ENCODE peak calls at places on chromosomes 7 and 10, in nine cellular contexts. U is hepatic stellate cell; N is T-helper 9 cell; E is NCI-H1105 treated with DMSO at 0.1 percent for 48 hours; K is ELR; T is tibial nerve; H is stimulated activated CD4-positive, alpha-beta T cell treated with anti-CD3 and anti-CD28 coated beads, Interleukin-2, amount 100 ng/mL, for 48 hours; C is activated CD4-positive, CD25-positive, alpha-beta regulatory T cell treated with anti-CD3 and anti-CD28 coated beads, Interleukin-2, amount 50 U/mL, for 16 hours; Y is IMR-90. F is an unnamed sample.

GRCh38 chr10:119138341-119139306 is 26.9 kb downstream of the SFXN4 start:
- DNase-seq in U (no peak), N (no peak), C (no peak), K (no peak), E (no peak), T (no peak), Y (no peak), H (no peak), F (no peak)

GRCh38 chr7:99253369-99253768 is 19.3 kb upstream of the MYH16 start:
- DNase-seq in T (no peak), C (no peak), N (no peak), E (no peak), K (no peak), Y (no peak), U (no peak), H (no peak), F (no peak)

GRCh38 chr7:64888561-64888900 is 14.5 kb upstream of the ZNF273 start:
- DNase-seq in E (no peak), K (no peak), U (no peak), T (no peak), N (no peak), Y (no peak), C (no peak), H (no peak), F (peak; percentile 18)

GRCh38 chr10:3468919-3469638 is 296.5 kb upstream of the PITRM1 start:
- DNase-seq in E (no peak), U (peak; percentile 72), H (no peak), C (no peak), T (no peak), N (no peak), Y (peak; percentile 96), K (peak; percentile 93), F (peak; percentile 98)

GRCh38 chr10:60089095-60089494 is 182.7 kb upstream of the CCDC6 start:
- DNase-seq in Y (peak; percentile 7), N (no peak), K (peak; percentile 10), H (no peak), T (no peak), C (no peak), U (no peak), E (no peak), F (peak; percentile 23)

GRCh38 chr7:4791738-4792536 is 16.5 kb downstream of the AP5Z1 start:
- DNase-seq in H (peak; percentile 86), Y (peak; percentile 15), E (no peak), K (peak; percentile 49), N (peak; percentile 77), C (peak; percentile 48), U (no peak), T (peak; percentile 85), F (peak; percentile 54)

GRCh38 chr7:128017880-128018845 is 13.1 kb downstream of the LRRC4 start:
- DNase-seq in Y (peak; percentile 51), U (no peak), E (peak; percentile 71), K (no peak), N (no peak), H (no peak), T (no peak), C (no peak), F (peak; percentile 36)

GRCh38 chr7:40673285-40673684 is 538.5 kb downstream of the SUGCT start:
- DNase-seq in U (no peak), T (no peak), C (no peak), Y (peak; percentile 93), K (peak; percentile 78), H (no peak), N (no peak), E (no peak), F (peak; percentile 87)

GRCh38 chr7:26189000-26189539 is 11.5 kb downstream of the HNRNPA2B1 start:
- DNase-seq in U (no peak), H (no peak), T (no peak), K (no peak), C (no peak), N (no peak), E (no peak), Y (no peak), F (no peak)

GRCh38 chr7:47635091-47636090 is 53.5 kb upstream of the TNS3 start:
- DNase-seq in K (no peak), H (no peak), C (no peak), E (peak; percentile 91), N (no peak), Y (no peak), U (no peak), T (no peak), F (no peak)

GRCh38 chr7:47647213-47647985 is 65.5 kb upstream of the TNS3 start:
- DNase-seq in H (no peak), E (no peak), K (no peak), U (no peak), T (no peak), Y (no peak), N (no peak), C (no peak), F (no peak)

GRCh38 chr7:82105463-82105862 is 335.6 kb upstream of the HGF start:
- DNase-seq in H (no peak), K (peak; percentile 93), U (peak; percentile 37), N (no peak), Y (peak; percentile 91), E (no peak), C (no peak), T (no peak), F (peak; percentile 89)

GRCh38 chr7:24290004-24290641 is 6.1 kb downstream of the NPY start:
- DNase-seq in K (peak; percentile 78), N (no peak), C (no peak), H (peak; percentile 37), U (peak; percentile 9), E (peak; percentile 61), T (no peak), Y (peak; percentile 18), F (peak; percentile 55)

GRCh38 chr10:28975891-28976471 is 298.7 kb downstream of the BAMBI start:
- DNase-seq in E (no peak), C (no peak), U (no peak), Y (peak; percentile 36), N (no peak), T (no peak), H (no peak), K (no peak), F (peak; percentile 61)

GRCh38 chr10:5565205-5565545 is 40.4 kb downstream of the CALML3 start:
- DNase-seq in E (no peak), T (peak; percentile 7), U (no peak), C (no peak), Y (no peak), H (no peak), N (no peak), K (no peak), F (no peak)

GRCh38 chr10:31897506-31897905 is 31.1 kb downstream of the ARHGAP12 start:
- DNase-seq in U (no peak), E (no peak), T (no peak), N (no peak), K (no peak), Y (peak; percentile 22), C (no peak), H (no peak), F (peak; percentile 36)

GRCh38 chr7:48617988-48618387 is 306.4 kb upstream of the CDC14C start:
- DNase-seq in Y (no peak), C (no peak), U (no peak), H (no peak), N (no peak), E (no peak), K (no peak), T (no peak), F (no peak)

GRCh38 chr7:38744746-38745145 is 113.6 kb upstream of the AMPH start:
- DNase-seq in U (peak; percentile 8), N (no peak), H (no peak), E (no peak), Y (peak; percentile 78), K (peak; percentile 92), C (no peak), T (no peak), F (peak; percentile 88)

GRCh38 chr7:37732253-37732652 is 48.7 kb downstream of the GPR141 start:
- DNase-seq in H (no peak), E (peak; percentile 45), Y (no peak), U (no peak), N (no peak), C (no peak), T (peak; percentile 63), K (no peak), F (peak; percentile 3)

GRCh38 chr7:52959336-52959735 is 76.1 kb upstream of the POM121L12 start:
- DNase-seq in C (no peak), Y (no peak), U (no peak), N (no peak), K (no peak), T (no peak), H (no peak), E (no peak), F (no peak)

GRCh38 chr10:43225787-43226153 is 41.1 kb downstream of the RASGEF1A start:
- DNase-seq in T (no peak), Y (no peak), N (no peak), K (no peak), H (no peak), U (no peak), E (no peak), C (no peak), F (no peak)

GRCh38 chr7:77831481-77831880 is 32.9 kb downstream of the PHTF2 start:
- DNase-seq in H (peak; percentile 26), U (no peak), Y (no peak), T (no peak), K (no peak), C (peak; percentile 11), N (no peak), E (no peak), F (no peak)

GRCh38 chr10:33234779-33235178 is 99.7 kb downstream of the NRP1 start:
- DNase-seq in T (no peak), U (no peak), H (no peak), N (no peak), K (no peak), Y (no peak), C (no peak), E (no peak), F (no peak)

GRCh38 chr10:103691723-103692380 is 163.5 kb downstream of the SH3PXD2A start:
- DNase-seq in T (no peak), Y (peak; percentile 48), K (peak; percentile 37), N (no peak), U (no peak), H (no peak), C (no peak), E (no peak), F (peak; percentile 22)

GRCh38 chr7:106418094-106418493 is 133.3 kb upstream of the NAMPT start:
- DNase-seq in U (no peak), T (no peak), E (no peak), C (no peak), Y (peak; percentile 14), K (no peak), N (no peak), H (no peak), F (peak; percentile 90)

GRCh38 chr10:44874176-44874575 is 37.0 kb upstream of the TMEM72 start:
- DNase-seq in K (no peak), U (no peak), N (no peak), E (no peak), H (no peak), C (no peak), Y (no peak), T (no peak), F (no peak)

GRCh38 chr7:151759591-151760042 is 117.3 kb downstream of the PRKAG2 start:
- DNase-seq in E (peak; percentile 31), K (peak; percentile 76), U (peak; percentile 83), H (peak; percentile 51), T (no peak), Y (peak; percentile 65), C (no peak), N (peak; percentile 34), F (peak; percentile 54)